ENCODE peak calls at places on chromosome 1, in nine cellular contexts. One of them, this sample, is unnamed.

GRCh38 chr1:48414264-48414663 is 57.7 kb downstream of the SPATA6 start:
- DNase-seq in AG20443: no peak
- DNase-seq in heart left ventricle: no peak
- DNase-seq in GF-D8: no peak
- DNase-seq in GM13977: no peak
- DNase-seq in progenitor cell of endocrine pancreas: no peak
- DNase-seq in BJ: no peak
- DNase-seq in A172: peak; percentile 0
- DNase-seq in cardiac fibroblast: peak; percentile 11
- DNase-seq in this sample: no peak

GRCh38 chr1:192952646-192953045 is 106.5 kb downstream of the UCHL5 start:
- DNase-seq in cardiac fibroblast: peak; percentile 73
- DNase-seq in GF-D8: no peak
- DNase-seq in GM13977: no peak
- DNase-seq in BJ: no peak
- DNase-seq in heart left ventricle: no peak
- DNase-seq in progenitor cell of endocrine pancreas: no peak
- DNase-seq in A172: no peak
- DNase-seq in AG20443: peak; percentile 10
- DNase-seq in this sample: no peak

GRCh38 chr1:148353461-148354283 is 129.4 kb downstream of the PPIAL4G start:
- DNase-seq in AG20443: peak; percentile 18
- DNase-seq in GM13977: no peak
- DNase-seq in cardiac fibroblast: peak; percentile 96
- DNase-seq in GF-D8: no peak
- DNase-seq in A172: peak; percentile 49
- DNase-seq in BJ: no peak
- DNase-seq in heart left ventricle: no peak
- DNase-seq in progenitor cell of endocrine pancreas: no peak
- DNase-seq in this sample: no peak

GRCh38 chr1:9589144-9589718 is 520 bp downstream of the TMEM201 start:
- DNase-seq in progenitor cell of endocrine pancreas: no peak
- DNase-seq in heart left ventricle: no peak
- DNase-seq in BJ: no peak
- DNase-seq in GM13977: no peak
- DNase-seq in GF-D8: no peak
- DNase-seq in cardiac fibroblast: peak; percentile 32
- DNase-seq in AG20443: peak; percentile 51
- DNase-seq in A172: no peak
- DNase-seq in this sample: peak; percentile 29

GRCh38 chr1:64471218-64471719 is 1.3 kb downstream of the CACHD1 start:
- DNase-seq in A172: no peak
- DNase-seq in heart left ventricle: peak; percentile 29
- DNase-seq in progenitor cell of endocrine pancreas: peak; percentile 37
- DNase-seq in BJ: no peak
- DNase-seq in cardiac fibroblast: peak; percentile 9
- DNase-seq in GM13977: no peak
- DNase-seq in AG20443: peak; percentile 58
- DNase-seq in GF-D8: no peak
- DNase-seq in this sample: no peak

GRCh38 chr1:40232444-40232843 is 15.3 kb upstream of the TMCO2 start:
- DNase-seq in GM13977: peak; percentile 58
- DNase-seq in AG20443: no peak
- DNase-seq in progenitor cell of endocrine pancreas: no peak
- DNase-seq in heart left ventricle: no peak
- DNase-seq in A172: no peak
- DNase-seq in GF-D8: no peak
- DNase-seq in BJ: no peak
- DNase-seq in cardiac fibroblast: no peak
- DNase-seq in this sample: no peak

GRCh38 chr1:220803401-220804201 is 16.9 kb downstream of the MTARC1 start:
- DNase-seq in heart left ventricle: no peak
- DNase-seq in GM13977: peak; percentile 41
- DNase-seq in AG20443: peak; percentile 63
- DNase-seq in BJ: no peak
- DNase-seq in GF-D8: no peak
- DNase-seq in progenitor cell of endocrine pancreas: no peak
- DNase-seq in cardiac fibroblast: peak; percentile 63
- DNase-seq in A172: no peak
- DNase-seq in this sample: no peak

GRCh38 chr1:67766117-67766978 is 66.9 kb downstream of the GNG12 start:
- DNase-seq in GF-D8: no peak
- DNase-seq in GM13977: peak; percentile 32
- DNase-seq in BJ: peak; percentile 35
- DNase-seq in AG20443: peak; percentile 85
- DNase-seq in progenitor cell of endocrine pancreas: peak; percentile 37
- DNase-seq in cardiac fibroblast: peak; percentile 93
- DNase-seq in A172: peak; percentile 65
- DNase-seq in heart left ventricle: peak; percentile 42
- DNase-seq in this sample: peak; percentile 36

GRCh38 chr1:39275836-39276507 is 71.5 kb downstream of the MACF1 start:
- DNase-seq in A172: no peak
- DNase-seq in GM13977: no peak
- DNase-seq in progenitor cell of endocrine pancreas: no peak
- DNase-seq in BJ: no peak
- DNase-seq in cardiac fibroblast: no peak
- DNase-seq in GF-D8: no peak
- DNase-seq in heart left ventricle: no peak
- DNase-seq in AG20443: no peak
- DNase-seq in this sample: no peak

This sample was measured in amygdala.